ENCODE peak calls at places on chromosomes 11 and 22, in ten cellular contexts. L, Z, V, X, T, U, N, E, W and Q are unnamed samples.

GRCh38 chr11:17976651-17977050 is 36.2 kb downstream of the SERGEF start:
- DNase-seq in Z (no peak), L (no peak), E (no peak), N (no peak), U (no peak), T (no peak), V (no peak), W (no peak), X (no peak), Q (no peak)

GRCh38 chr11:35747638-35748037 is 85.1 kb downstream of the TRIM44 start:
- DNase-seq in W (peak; percentile 66), X (no peak), T (peak; percentile 65), V (peak; percentile 94), L (no peak), N (no peak), Z (no peak), U (peak; percentile 29), E (no peak), Q (no peak)

GRCh38 chr11:67389477-67389876 is 2.3 kb upstream of the RAD9A start:
- DNase-seq in L (peak; percentile 54), N (no peak), Z (peak; percentile 65), E (peak; percentile 46), U (peak; percentile 27), V (peak; percentile 10), T (no peak), X (no peak), W (peak; percentile 81), Q (no peak)

GRCh38 chr11:1770528-1770927 is 6.8 kb upstream of the CTSD start:
- DNase-seq in X (peak; percentile 41), E (no peak), L (no peak), U (no peak), N (no peak), W (no peak), V (no peak), T (no peak), Z (no peak), Q (peak; percentile 0)

GRCh38 chr11:29913352-29913751 is 103.5 kb downstream of the KCNA4 start:
- DNase-seq in U (no peak), N (no peak), E (no peak), L (no peak), Z (no peak), W (no peak), T (no peak), X (no peak), V (no peak), Q (no peak)

GRCh38 chr11:122343247-122343646 is 227.2 kb upstream of the BLID start:
- DNase-seq in V (no peak), L (no peak), Z (no peak), U (no peak), X (no peak), W (no peak), N (no peak), T (no peak), E (no peak), Q (no peak)

GRCh38 chr11:15723966-15724365 is 609.2 kb downstream of the INSC start:
- DNase-seq in Z (no peak), V (no peak), W (no peak), L (no peak), X (no peak), E (no peak), T (no peak), U (no peak), N (no peak), Q (no peak)

GRCh38 chr11:71180694-71181466 is 71.5 kb downstream of the SHANK2 start:
- DNase-seq in X (no peak), V (no peak), W (no peak), L (no peak), T (no peak), E (no peak), N (no peak), Z (no peak), U (peak; percentile 25), Q (no peak)

GRCh38 chr11:97461934-97462333 is 1072.1 kb downstream of the JRKL start:
- DNase-seq in E (no peak), T (no peak), Z (no peak), L (no peak), X (no peak), W (no peak), U (no peak), N (no peak), V (no peak), Q (no peak)

GRCh38 chr22:27867114-27867957 is 51.7 kb downstream of the PITPNB start:
- DNase-seq in W (no peak), N (no peak), E (no peak), L (no peak), Z (no peak), V (no peak), T (no peak), X (no peak), U (no peak), Q (no peak)

GRCh38 chr11:120058931-120059330 is 79.0 kb downstream of the TRIM29 start:
- DNase-seq in U (no peak), X (no peak), V (no peak), E (no peak), L (no peak), T (no peak), N (no peak), Z (no peak), W (no peak), Q (no peak)